ENCODE peak calls at places on chromosomes 16 and 17, in seven cellular contexts. P is neuronal stem cell, O is IMR-90, Y is mesenchymal stem cell, U is H9, I is H1, S is trophoblast cell. V is an unnamed sample.

GRCh38 chr16:3645504-3646347 is 8.8 kb upstream of the DNASE1 start:
- DNase-seq in O (peak), S (no peak), P (peak), I (peak), Y (peak), U (peak), V (peak)

GRCh38 chr16:56610609-56611111 is 2.3 kb downstream of the MT2A start:
- DNase-seq in I (no peak), S (no peak), U (no peak), Y (peak), P (no peak), O (peak), V (no peak)

GRCh38 chr16:87968541-87968940 is 17.3 kb downstream of the BANP start:
- DNase-seq in Y (no peak), O (peak), I (no peak), S (no peak), P (no peak), U (no peak), V (no peak)

GRCh38 chr17:28001149-28001548 is 41.3 kb upstream of the NLK start:
- DNase-seq in I (no peak), S (no peak), P (no peak), U (no peak), Y (no peak), O (no peak), V (no peak)

GRCh38 chr17:67245694-67246397 is 850 bp upstream of the HELZ start:
- DNase-seq in Y (no peak), O (no peak), U (peak), P (peak), I (no peak), S (peak), V (peak)

GRCh38 chr17:82786427-82786826 is 34.6 kb downstream of the TBCD start:
- DNase-seq in O (no peak), S (no peak), Y (no peak), U (peak), P (no peak), I (no peak), V (no peak)

GRCh38 chr17:27206447-27206846 is 87.5 kb upstream of the WSB1 start:
- DNase-seq in U (no peak), O (no peak), Y (peak), P (no peak), S (no peak), I (no peak), V (no peak)

GRCh38 chr16:24729243-24729966 is at the start of gene TNRC6A:
- DNase-seq in Y (peak), O (peak), P (peak), U (peak), I (peak), S (peak), V (peak)

GRCh38 chr16:47503936-47504335 is 42.8 kb downstream of the PHKB start:
- DNase-seq in S (no peak), U (no peak), Y (peak), P (no peak), O (peak), I (no peak), V (no peak)

GRCh38 chr16:89921699-89922476 is 1.3 kb upstream of the TUBB3 start:
- DNase-seq in Y (peak), O (peak), P (peak), U (peak), S (peak), I (no peak), V (peak)

GRCh38 chr16:75481475-75481874 is 13.8 kb downstream of the CHST6 start:
- DNase-seq in U (no peak), O (no peak), Y (no peak), I (no peak), S (no peak), P (no peak), V (no peak)

GRCh38 chr17:13393841-13394710 is 207.7 kb downstream of the HS3ST3A1 start:
- DNase-seq in P (no peak), U (no peak), O (peak), I (no peak), S (no peak), Y (peak), V (no peak)

GRCh38 chr17:39927928-39928867 is 666 bp downstream of the LRRC3C start:
- DNase-seq in O (no peak), U (peak), I (no peak), S (peak), Y (peak), P (no peak), V (peak)

GRCh38 chr16:49484454-49484853 is 110.8 kb downstream of the C16orf78 start:
- DNase-seq in Y (peak), I (no peak), O (no peak), S (peak), U (peak), P (peak), V (peak)

GRCh38 chr16:57192720-57193486 is 6.8 kb downstream of the RSPRY1 start:
- DNase-seq in I (no peak), Y (peak), O (peak), U (no peak), P (no peak), S (no peak), V (no peak)

GRCh38 chr17:1709971-1710806 is at the start of gene TLCD2:
- DNase-seq in I (no peak), U (peak), O (peak), P (no peak), S (peak), Y (peak), V (peak)

GRCh38 chr16:58636474-58636873 is 6.8 kb upstream of the CNOT1 start:
- DNase-seq in U (no peak), O (no peak), I (no peak), S (no peak), Y (no peak), P (no peak), V (no peak)

GRCh38 chr17:79541038-79541437 is 69.8 kb downstream of the RBFOX3 start:
- DNase-seq in O (no peak), U (no peak), Y (no peak), S (no peak), I (no peak), P (no peak), V (no peak)

GRCh38 chr17:79542718-79543117 is 68.1 kb downstream of the RBFOX3 start:
- DNase-seq in I (no peak), Y (no peak), U (no peak), P (no peak), O (no peak), S (no peak), V (no peak)

GRCh38 chr17:79540306-79540705 is 70.5 kb downstream of the RBFOX3 start:
- DNase-seq in U (no peak), Y (no peak), O (no peak), S (no peak), P (no peak), I (no peak), V (no peak)

GRCh38 chr17:79543566-79543965 is 67.3 kb downstream of the RBFOX3 start:
- DNase-seq in U (no peak), S (no peak), P (no peak), O (no peak), I (no peak), Y (no peak), V (no peak)

DNA sequence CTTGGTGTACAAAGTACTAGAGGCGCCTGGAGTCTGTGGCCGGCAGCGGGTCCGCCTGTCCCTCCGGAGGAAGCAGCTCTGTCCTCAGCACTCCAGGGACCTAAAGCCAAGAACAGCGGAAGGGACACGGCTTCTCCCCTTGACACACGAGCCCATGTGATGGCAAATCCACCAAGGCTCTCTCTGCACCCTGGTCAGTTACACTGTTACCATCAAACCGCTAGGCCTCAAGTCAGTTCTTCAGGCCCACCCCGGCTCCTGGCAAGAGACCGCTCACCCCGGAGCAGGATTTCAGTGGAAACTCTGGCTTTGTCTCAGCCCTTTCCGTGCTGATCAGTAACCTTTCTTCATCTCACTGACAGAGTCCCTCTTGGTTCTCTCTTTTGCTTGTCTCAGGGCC is 69.4 kb downstream of the RBFOX3 start:
- DNase-seq in I (no peak), Y (no peak), U (no peak), P (no peak), S (no peak), O (no peak), V (no peak)
- H4K8ac ChIP-seq in I (no peak), Y (no peak), U (no peak), P (no peak), S (no peak), O (no peak), V (no peak)

GRCh38 chr16:11354407-11354732 is 9.1 kb downstream of the RMI2 start:
- DNase-seq in I (no peak), P (no peak), S (no peak), Y (no peak), U (no peak), O (no peak), V (no peak)

GRCh38 chr16:11356573-11357331 is 11.5 kb downstream of the RMI2 start:
- DNase-seq in Y (peak), S (peak), U (peak), P (peak), I (peak), O (peak), V (peak)

GRCh38 chr16:11354733-11355574 is 9.7 kb downstream of the RMI2 start:
- DNase-seq in U (no peak), Y (peak), O (peak), P (no peak), I (no peak), S (no peak), V (no peak)

GRCh38 chr16:11358531-11358930 is 13.3 kb downstream of the RMI2 start:
- DNase-seq in Y (no peak), U (no peak), O (no peak), S (no peak), I (no peak), P (no peak), V (no peak)

DNA sequence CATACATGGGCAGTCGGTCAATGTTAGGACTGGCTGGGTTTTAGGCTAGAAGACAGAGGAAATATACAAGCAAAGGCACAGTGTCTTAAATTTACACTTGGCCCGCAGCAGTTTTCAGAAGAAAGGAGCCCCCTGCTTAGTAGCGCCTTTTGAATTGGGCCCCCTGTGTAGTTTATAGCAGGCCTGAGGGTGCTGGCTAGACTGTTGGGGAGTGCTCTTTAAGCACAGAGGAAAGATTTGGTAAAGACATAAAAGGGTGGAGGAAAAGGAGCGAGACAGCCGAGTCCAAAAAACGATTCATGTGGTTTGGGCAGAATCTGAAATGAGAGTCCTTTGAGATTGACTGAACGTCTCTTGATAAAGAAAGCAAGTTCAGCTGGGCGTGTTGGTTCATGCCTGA is 10.6 kb downstream of the RMI2 start:
- DNase-seq in Y (no peak), S (no peak), O (no peak), U (no peak), I (no peak), P (no peak), V (no peak)
- H3K27ac ChIP-seq in Y (no peak), S (no peak), O (peak), U (no peak), I (no peak), P (no peak), V (no peak)

GRCh38 chr16:30166202-30166902 is 17.1 kb upstream of the CORO1A start:
- DNase-seq in P (no peak), I (no peak), U (no peak), Y (no peak), O (no peak), S (peak), V (no peak)

DNA sequence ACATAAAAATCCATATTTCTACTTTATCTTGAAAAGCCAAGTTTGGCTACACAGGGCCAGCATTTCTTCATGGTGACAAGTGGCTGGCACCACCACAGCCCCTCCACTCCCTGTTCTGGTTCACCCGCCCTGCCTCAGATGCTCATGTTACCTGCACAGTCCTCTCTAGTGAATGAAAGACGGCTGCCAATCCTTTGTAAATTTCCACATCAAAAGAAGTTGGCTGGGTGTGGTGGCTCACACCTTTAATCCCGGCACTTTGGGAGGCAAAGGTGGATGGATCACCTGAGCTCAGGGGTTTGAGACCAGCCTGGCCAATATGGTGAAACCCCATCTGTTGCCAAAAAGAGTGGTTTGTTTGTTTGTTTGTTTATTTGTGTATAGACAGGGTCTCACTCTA is 19.9 kb upstream of the CORO1A start:
- DNase-seq in U (no peak), O (no peak), P (no peak), S (no peak), Y (no peak), I (no peak), V (no peak)
- H4K8ac ChIP-seq in U (no peak), O (no peak), P (no peak), S (no peak), Y (no peak), I (no peak), V (no peak)

GRCh38 chr17:50151041-50151936 is 812 bp upstream of the PPP1R9B start:
- DNase-seq in S (peak), P (peak), Y (peak), U (peak), O (peak), I (peak), V (peak)

GRCh38 chr17:50153650-50154575 is 3.4 kb upstream of the PPP1R9B start:
- DNase-seq in I (no peak), U (no peak), Y (no peak), O (no peak), P (no peak), S (no peak), V (no peak)

GRCh38 chr17:50150354-50151040 is at the start of gene PPP1R9B:
- DNase-seq in U (no peak), S (no peak), Y (no peak), P (no peak), O (no peak), I (no peak), V (no peak)

GRCh38 chr17:50152736-50153135 is 2.3 kb upstream of the PPP1R9B start:
- DNase-seq in O (no peak), P (no peak), U (no peak), Y (no peak), S (no peak), I (no peak), V (no peak)

GRCh38 chr17:50151937-50152547 is 1.6 kb upstream of the PPP1R9B start:
- DNase-seq in I (no peak), P (peak), S (peak), O (peak), Y (peak), U (peak), V (peak)
- H3K27ac ChIP-seq in I (peak), P (peak), S (peak), O (peak), Y (peak), U (no peak), V (peak)

GRCh38 chr17:49670002-49670401 is 7.9 kb downstream of the SPOP start:
- DNase-seq in I (no peak), S (no peak), P (no peak), Y (no peak), O (no peak), U (no peak), V (no peak)

GRCh38 chr17:49664706-49665211 is 13.1 kb downstream of the SPOP start:
- DNase-seq in P (no peak), S (no peak), Y (no peak), U (no peak), I (no peak), O (no peak), V (no peak)

GRCh38 chr17:49670641-49671040 is 7.3 kb downstream of the SPOP start:
- DNase-seq in Y (no peak), O (no peak), P (no peak), I (no peak), U (no peak), S (no peak), V (no peak)

GRCh38 chr17:49667854-49668253 is 10.0 kb downstream of the SPOP start:
- DNase-seq in I (no peak), Y (no peak), P (no peak), O (no peak), U (no peak), S (peak), V (no peak)
- H4K8ac ChIP-seq in I (no peak), Y (no peak), P (no peak), O (no peak), U (no peak), S (no peak), V (no peak)

GRCh38 chr16:55480228-55480655 is 1.2 kb downstream of the MMP2 start:
- DNase-seq in U (peak), P (no peak), S (no peak), Y (peak), O (peak), I (no peak), V (peak)

GRCh38 chr16:55478827-55479559 is at the start of gene MMP2:
- DNase-seq in P (peak), I (peak), O (peak), S (no peak), U (peak), Y (peak), V (peak)

GRCh38 chr16:55479560-55480197 is 681 bp downstream of the MMP2 start:
- DNase-seq in U (no peak), P (peak), Y (peak), I (no peak), S (no peak), O (no peak), V (peak)

GRCh38 chr16:55487048-55487803 is 8.2 kb downstream of the MMP2 start:
- DNase-seq in O (peak), P (no peak), I (no peak), S (no peak), Y (peak), U (no peak), V (no peak)

GRCh38 chr16:55482056-55482455 is 3.1 kb downstream of the MMP2 start:
- DNase-seq in I (no peak), U (no peak), O (peak), S (no peak), Y (no peak), P (no peak), V (no peak)
- H3K27ac ChIP-seq in I (no peak), U (no peak), O (no peak), S (no peak), Y (no peak), P (no peak), V (no peak)

GRCh38 chr17:10614536-10615155 is 42.5 kb downstream of the MYH3 start:
- DNase-seq in S (peak), I (no peak), O (peak), Y (peak), P (peak), U (peak), V (peak)

GRCh38 chr17:10616502-10617119 is 40.5 kb downstream of the MYH3 start:
- DNase-seq in P (peak), U (peak), O (peak), S (peak), Y (peak), I (peak), V (peak)

GRCh38 chr17:10610821-10611323 is 46.2 kb downstream of the MYH3 start:
- DNase-seq in P (no peak), Y (no peak), S (no peak), U (no peak), O (no peak), I (no peak), V (no peak)

GRCh38 chr17:10613775-10614513 is 43.2 kb downstream of the MYH3 start:
- DNase-seq in P (no peak), O (peak), Y (no peak), S (no peak), I (no peak), U (no peak), V (no peak)

GRCh38 chr17:10612957-10613744 is 44.0 kb downstream of the MYH3 start:
- DNase-seq in P (no peak), S (no peak), I (no peak), Y (peak), U (no peak), O (peak), V (peak)
- H4K8ac ChIP-seq in P (no peak), S (no peak), I (no peak), Y (no peak), U (no peak), O (peak), V (no peak)

GRCh38 chr16:84836967-84837366 is 17.2 kb downstream of the CRISPLD2 start:
- DNase-seq in U (no peak), Y (no peak), P (no peak), S (no peak), O (no peak), I (no peak), V (no peak)

GRCh38 chr16:84839054-84839453 is 19.3 kb downstream of the CRISPLD2 start:
- DNase-seq in U (no peak), S (no peak), Y (peak), P (no peak), O (peak), I (no peak), V (no peak)

GRCh38 chr16:84836234-84836647 is 16.5 kb downstream of the CRISPLD2 start:
- DNase-seq in I (peak), U (peak), Y (peak), S (peak), P (peak), O (peak), V (peak)

GRCh38 chr16:84839956-84840355 is 20.2 kb downstream of the CRISPLD2 start:
- DNase-seq in P (no peak), O (peak), I (no peak), S (no peak), Y (peak), U (no peak), V (peak)

GRCh38 chr16:84838383-84838948 is 18.7 kb downstream of the CRISPLD2 start:
- DNase-seq in U (no peak), P (no peak), Y (no peak), S (no peak), O (no peak), I (no peak), V (no peak)
- H3K27ac ChIP-seq in U (no peak), P (no peak), Y (no peak), S (no peak), O (peak), I (no peak), V (no peak)

GRCh38 chr17:32928527-32929287 is 754 bp downstream of the TMEM98 start:
- DNase-seq in Y (peak), O (peak), P (no peak), I (no peak), S (no peak), U (no peak), V (no peak)

GRCh38 chr17:32929588-32929987 is 1.6 kb downstream of the TMEM98 start:
- DNase-seq in P (no peak), U (no peak), S (no peak), I (no peak), Y (no peak), O (no peak), V (no peak)

GRCh38 chr17:32927724-32928526 is at the start of gene TMEM98:
- DNase-seq in Y (peak), S (no peak), U (peak), P (peak), I (no peak), O (peak), V (peak)

GRCh38 chr17:32930512-32930911 is 2.6 kb downstream of the TMEM98 start:
- DNase-seq in O (no peak), U (no peak), P (no peak), Y (no peak), S (no peak), I (no peak), V (no peak)

DNA sequence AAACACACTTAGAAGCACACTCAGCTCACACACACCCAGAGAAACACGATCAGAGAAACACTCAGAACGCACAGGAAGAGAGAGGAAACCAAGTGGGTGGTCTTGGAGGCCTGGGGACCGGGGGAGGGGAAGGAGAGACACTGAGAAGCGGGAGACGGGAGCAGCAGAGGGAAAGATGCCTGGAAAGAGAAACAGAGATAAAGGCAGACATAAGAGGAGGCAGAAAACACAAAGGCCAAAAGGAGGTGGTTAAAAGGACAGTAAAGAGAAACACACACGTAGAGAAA is 1.3 kb downstream of the TMEM98 start:
- DNase-seq in I (no peak), U (no peak), Y (peak), O (peak), S (no peak), P (no peak), V (peak)
- H4K8ac ChIP-seq in I (no peak), U (no peak), Y (peak), O (peak), S (peak), P (no peak), V (no peak)